ENCODE peak calls at places on chromosomes 4 and X, in eight cellular contexts. One of them, this sample, is unnamed.
A peak's percentile ranks its signal among the peaks of the same experiment; 100 is the strongest.

GRCh38 chr4:39339968-39340367 is 26.2 kb downstream of the RFC1 start:
- DNase-seq in activated effector memory CD4-positive, alpha-beta T cell treated with Interleukin-2 at 50 U/mL for 16 hours: no peak
- DNase-seq in NCI-H1092 treated with DMSO at 0.1 percent for 48 hours: no peak
- DNase-seq in CD4-positive, alpha-beta T cell: no peak
- DNase-seq in HS-5: no peak
- DNase-seq in AML-193: no peak
- DNase-seq in amygdala: no peak
- DNase-seq in GM23338: no peak
- DNase-seq in this sample: no peak

GRCh38 chrX:46758956-46759644 is at the start of gene SLC9A7:
- DNase-seq in activated effector memory CD4-positive, alpha-beta T cell treated with Interleukin-2 at 50 U/mL for 16 hours: peak; percentile 70
- DNase-seq in NCI-H1092 treated with DMSO at 0.1 percent for 48 hours: peak; percentile 66
- DNase-seq in CD4-positive, alpha-beta T cell: peak; percentile 54
- DNase-seq in HS-5: peak; percentile 37
- DNase-seq in AML-193: peak; percentile 13
- DNase-seq in amygdala: peak; percentile 30
- DNase-seq in GM23338: peak; percentile 73
- DNase-seq in this sample: peak; percentile 85

GRCh38 chr4:173194175-173194574 is 25.6 kb downstream of the GALNT7 start:
- DNase-seq in activated effector memory CD4-positive, alpha-beta T cell treated with Interleukin-2 at 50 U/mL for 16 hours: no peak
- DNase-seq in NCI-H1092 treated with DMSO at 0.1 percent for 48 hours: no peak
- DNase-seq in CD4-positive, alpha-beta T cell: no peak
- DNase-seq in HS-5: no peak
- DNase-seq in AML-193: no peak
- DNase-seq in amygdala: no peak
- DNase-seq in GM23338: no peak
- DNase-seq in this sample: no peak

GRCh38 chr4:123304151-123305021 is 92.2 kb upstream of the SPRY1 start:
- DNase-seq in activated effector memory CD4-positive, alpha-beta T cell treated with Interleukin-2 at 50 U/mL for 16 hours: no peak
- DNase-seq in NCI-H1092 treated with DMSO at 0.1 percent for 48 hours: peak; percentile 93
- DNase-seq in CD4-positive, alpha-beta T cell: no peak
- DNase-seq in HS-5: no peak
- DNase-seq in AML-193: no peak
- DNase-seq in amygdala: no peak
- DNase-seq in GM23338: peak; percentile 91
- DNase-seq in this sample: peak; percentile 73

GRCh38 chr4:104571341-104571740 is 76.6 kb upstream of the CXXC4 start:
- DNase-seq in activated effector memory CD4-positive, alpha-beta T cell treated with Interleukin-2 at 50 U/mL for 16 hours: no peak
- DNase-seq in NCI-H1092 treated with DMSO at 0.1 percent for 48 hours: no peak
- DNase-seq in CD4-positive, alpha-beta T cell: no peak
- DNase-seq in HS-5: no peak
- DNase-seq in AML-193: no peak
- DNase-seq in amygdala: no peak
- DNase-seq in GM23338: no peak
- DNase-seq in this sample: no peak

GRCh38 chrX:9644335-9644734 is 121.3 kb downstream of the GPR143 start:
- DNase-seq in activated effector memory CD4-positive, alpha-beta T cell treated with Interleukin-2 at 50 U/mL for 16 hours: peak; percentile 8
- DNase-seq in NCI-H1092 treated with DMSO at 0.1 percent for 48 hours: peak; percentile 70
- DNase-seq in CD4-positive, alpha-beta T cell: peak; percentile 33
- DNase-seq in HS-5: no peak
- DNase-seq in AML-193: no peak
- DNase-seq in amygdala: no peak
- DNase-seq in GM23338: no peak
- DNase-seq in this sample: no peak

GRCh38 chr4:23741586-23742240 is 148.1 kb downstream of the PPARGC1A start:
- DNase-seq in activated effector memory CD4-positive, alpha-beta T cell treated with Interleukin-2 at 50 U/mL for 16 hours: no peak
- DNase-seq in NCI-H1092 treated with DMSO at 0.1 percent for 48 hours: no peak
- DNase-seq in CD4-positive, alpha-beta T cell: no peak
- DNase-seq in HS-5: no peak
- DNase-seq in AML-193: no peak
- DNase-seq in amygdala: no peak
- DNase-seq in GM23338: no peak
- DNase-seq in this sample: no peak

GRCh38 chr4:176499518-176499917 is 179.8 kb downstream of the SPCS3 start:
- DNase-seq in activated effector memory CD4-positive, alpha-beta T cell treated with Interleukin-2 at 50 U/mL for 16 hours: no peak
- DNase-seq in NCI-H1092 treated with DMSO at 0.1 percent for 48 hours: no peak
- DNase-seq in CD4-positive, alpha-beta T cell: no peak
- DNase-seq in HS-5: peak; percentile 56
- DNase-seq in AML-193: no peak
- DNase-seq in amygdala: no peak
- DNase-seq in GM23338: no peak
- DNase-seq in this sample: no peak

GRCh38 chr4:16686195-16686594 is 212.2 kb downstream of the LDB2 start:
- DNase-seq in activated effector memory CD4-positive, alpha-beta T cell treated with Interleukin-2 at 50 U/mL for 16 hours: no peak
- DNase-seq in NCI-H1092 treated with DMSO at 0.1 percent for 48 hours: no peak
- DNase-seq in CD4-positive, alpha-beta T cell: no peak
- DNase-seq in HS-5: peak; percentile 51
- DNase-seq in AML-193: no peak
- DNase-seq in amygdala: no peak
- DNase-seq in GM23338: no peak
- DNase-seq in this sample: no peak

GRCh38 chr4:69523385-69524132 is 27.9 kb upstream of the UGT2B4 start:
- DNase-seq in activated effector memory CD4-positive, alpha-beta T cell treated with Interleukin-2 at 50 U/mL for 16 hours: no peak
- DNase-seq in NCI-H1092 treated with DMSO at 0.1 percent for 48 hours: no peak
- DNase-seq in CD4-positive, alpha-beta T cell: no peak
- DNase-seq in HS-5: no peak
- DNase-seq in AML-193: no peak
- DNase-seq in amygdala: no peak
- DNase-seq in GM23338: peak; percentile 34
- DNase-seq in this sample: no peak

GRCh38 chrX:72716766-72717165 is 2.7 kb upstream of the PHKA1 start:
- DNase-seq in activated effector memory CD4-positive, alpha-beta T cell treated with Interleukin-2 at 50 U/mL for 16 hours: no peak
- DNase-seq in NCI-H1092 treated with DMSO at 0.1 percent for 48 hours: no peak
- DNase-seq in CD4-positive, alpha-beta T cell: no peak
- DNase-seq in HS-5: no peak
- DNase-seq in AML-193: no peak
- DNase-seq in amygdala: no peak
- DNase-seq in GM23338: no peak
- DNase-seq in this sample: no peak

GRCh38 chr4:183504064-183504929 is 561 bp upstream of the ING2 start:
- DNase-seq in activated effector memory CD4-positive, alpha-beta T cell treated with Interleukin-2 at 50 U/mL for 16 hours: peak; percentile 100
- DNase-seq in NCI-H1092 treated with DMSO at 0.1 percent for 48 hours: peak; percentile 95
- DNase-seq in CD4-positive, alpha-beta T cell: peak; percentile 98
- DNase-seq in HS-5: peak; percentile 82
- DNase-seq in AML-193: peak; percentile 94
- DNase-seq in amygdala: peak; percentile 97
- DNase-seq in GM23338: peak; percentile 98
- DNase-seq in this sample: peak; percentile 94

GRCh38 chr4:54784188-54784671 is 126.5 kb downstream of the KIT start:
- DNase-seq in activated effector memory CD4-positive, alpha-beta T cell treated with Interleukin-2 at 50 U/mL for 16 hours: no peak
- DNase-seq in NCI-H1092 treated with DMSO at 0.1 percent for 48 hours: no peak
- DNase-seq in CD4-positive, alpha-beta T cell: no peak
- DNase-seq in HS-5: peak; percentile 68
- DNase-seq in AML-193: no peak
- DNase-seq in amygdala: peak; percentile 78
- DNase-seq in GM23338: no peak
- DNase-seq in this sample: peak; percentile 14

GRCh38 chr4:161356351-161356750 is 807.4 kb downstream of the FSTL5 start:
- DNase-seq in activated effector memory CD4-positive, alpha-beta T cell treated with Interleukin-2 at 50 U/mL for 16 hours: no peak
- DNase-seq in NCI-H1092 treated with DMSO at 0.1 percent for 48 hours: peak; percentile 45
- DNase-seq in CD4-positive, alpha-beta T cell: no peak
- DNase-seq in HS-5: no peak
- DNase-seq in AML-193: no peak
- DNase-seq in amygdala: no peak
- DNase-seq in GM23338: no peak
- DNase-seq in this sample: no peak

GRCh38 chrX:104195013-104195412 is 28.8 kb downstream of the FAM199X start:
- DNase-seq in activated effector memory CD4-positive, alpha-beta T cell treated with Interleukin-2 at 50 U/mL for 16 hours: no peak
- DNase-seq in NCI-H1092 treated with DMSO at 0.1 percent for 48 hours: no peak
- DNase-seq in CD4-positive, alpha-beta T cell: no peak
- DNase-seq in HS-5: no peak
- DNase-seq in AML-193: no peak
- DNase-seq in amygdala: no peak
- DNase-seq in GM23338: no peak
- DNase-seq in this sample: no peak

GRCh38 chr4:110046588-110047049 is 133.9 kb downstream of the EGF start:
- DNase-seq in activated effector memory CD4-positive, alpha-beta T cell treated with Interleukin-2 at 50 U/mL for 16 hours: no peak
- DNase-seq in NCI-H1092 treated with DMSO at 0.1 percent for 48 hours: no peak
- DNase-seq in CD4-positive, alpha-beta T cell: no peak
- DNase-seq in HS-5: peak; percentile 6
- DNase-seq in AML-193: no peak
- DNase-seq in amygdala: peak; percentile 10
- DNase-seq in GM23338: no peak
- DNase-seq in this sample: peak; percentile 8

GRCh38 chr4:115234405-115235093 is 121.1 kb upstream of the NDST4 start:
- DNase-seq in activated effector memory CD4-positive, alpha-beta T cell treated with Interleukin-2 at 50 U/mL for 16 hours: no peak
- DNase-seq in NCI-H1092 treated with DMSO at 0.1 percent for 48 hours: peak; percentile 55
- DNase-seq in CD4-positive, alpha-beta T cell: no peak
- DNase-seq in HS-5: no peak
- DNase-seq in AML-193: peak; percentile 71
- DNase-seq in amygdala: no peak
- DNase-seq in GM23338: peak; percentile 34
- DNase-seq in this sample: no peak